ENCODE peak calls at places on chromosomes 6 and 20, in ten cellular contexts. J is NCI-H1417; L is breast epithelium; E is psoas muscle; A is naive thymus-derived CD8-positive, alpha-beta T cell; S is foreskin keratinocyte; H is NT2/D1; T is central memory CD8-positive, alpha-beta T cell; C is T1000; W is effector CD4-positive, alpha-beta T cell. K is an unnamed sample.
A peak's percentile ranks its signal among the peaks of the same experiment; 100 is the strongest.

GRCh38 chr20:47708140-47708807 is 77.0 kb downstream of the SULF2 start:
- DNase-seq in C (no peak), S (no peak), T (no peak), L (no peak), W (no peak), E (peak; percentile 5), A (no peak), H (no peak), J (no peak), K (no peak)

GRCh38 chr20:3811421-3812258 is 8.7 kb upstream of the AP5S1 start:
- DNase-seq in A (peak; percentile 93), E (peak; percentile 99), H (no peak), T (peak; percentile 80), S (peak; percentile 97), W (peak; percentile 91), J (peak; percentile 76), C (peak; percentile 97), L (peak; percentile 98), K (peak; percentile 82)

GRCh38 chr20:35307666-35308653 is 15.7 kb upstream of the FAM83C start:
- DNase-seq in E (peak; percentile 82), L (peak; percentile 88), J (no peak), H (no peak), S (peak; percentile 96), C (peak; percentile 86), W (no peak), A (no peak), T (no peak), K (no peak)

GRCh38 chr20:58839474-58839874 is 11.2 kb downstream of the GNAS-AS1 start:
- DNase-seq in L (no peak), T (no peak), S (no peak), A (peak; percentile 45), W (no peak), H (no peak), E (peak; percentile 68), J (peak; percentile 43), C (no peak), K (no peak)

GRCh38 chr6:157867155-157867559 is 44.1 kb downstream of the SNX9 start:
- DNase-seq in E (no peak), H (no peak), T (no peak), W (no peak), S (no peak), L (no peak), A (no peak), C (no peak), J (no peak), K (no peak)

GRCh38 chr6:73309784-73310502 is 44.1 kb downstream of the DPPA5 start:
- DNase-seq in T (no peak), H (no peak), C (peak; percentile 58), E (peak; percentile 53), S (peak; percentile 32), J (peak; percentile 33), A (peak; percentile 24), W (peak; percentile 12), L (no peak), K (peak; percentile 24)

GRCh38 chr20:63702751-63703470 is 4.9 kb downstream of the ARFRP1 start:
- DNase-seq in H (no peak), T (no peak), L (no peak), C (no peak), A (no peak), W (no peak), E (peak; percentile 42), S (no peak), J (no peak), K (no peak)

GRCh38 chr6:73308712-73309533 is 45.2 kb downstream of the DPPA5 start:
- DNase-seq in E (no peak), J (no peak), S (peak; percentile 13), L (no peak), W (no peak), T (no peak), H (no peak), A (no peak), C (no peak), K (no peak)

GRCh38 chr6:36277946-36278465 is 8.1 kb downstream of the PNPLA1 start:
- DNase-seq in J (no peak), E (no peak), S (no peak), T (no peak), L (no peak), H (no peak), W (no peak), A (no peak), C (no peak), K (no peak)

GRCh38 chr6:48111143-48111506 is at the start of gene PTCHD4:
- DNase-seq in W (no peak), L (peak; percentile 44), S (peak; percentile 94), A (no peak), E (no peak), J (no peak), C (peak; percentile 40), T (no peak), H (peak; percentile 11), K (no peak)

GRCh38 chr6:30154061-30154460 is 7.0 kb downstream of the TRIM10 start:
- DNase-seq in J (no peak), L (no peak), H (no peak), E (no peak), A (no peak), W (no peak), S (no peak), C (no peak), T (no peak), K (no peak)

GRCh38 chr6:77245026-77245425 is 218.3 kb downstream of the HTR1B start:
- DNase-seq in H (no peak), J (no peak), C (no peak), A (no peak), E (no peak), S (no peak), T (no peak), W (no peak), L (no peak), K (no peak)

GRCh38 chr6:80771941-80772340 is 665.5 kb downstream of the BCKDHB start:
- DNase-seq in W (no peak), E (no peak), J (no peak), L (no peak), S (no peak), H (no peak), C (no peak), A (no peak), T (no peak), K (no peak)

GRCh38 chr20:1826046-1826445 is 69.2 kb upstream of the SIRPA start:
- DNase-seq in E (no peak), S (no peak), J (no peak), A (no peak), C (no peak), L (no peak), W (no peak), T (no peak), H (no peak), K (no peak)

GRCh38 chr6:122388945-122389344 is 10.5 kb upstream of the HSF2 start:
- DNase-seq in L (no peak), E (no peak), J (no peak), T (no peak), H (no peak), C (no peak), A (no peak), W (no peak), S (no peak), K (no peak)

GRCh38 chr6:52423971-52424381 is 3.8 kb downstream of the EFHC1 start:
- DNase-seq in A (no peak), E (no peak), S (peak; percentile 83), L (no peak), W (no peak), J (no peak), C (peak; percentile 30), T (no peak), H (no peak), K (no peak)

GRCh38 chr6:51753635-51754034 is 333.8 kb downstream of the PKHD1 start:
- DNase-seq in S (no peak), C (no peak), J (no peak), W (no peak), L (no peak), T (no peak), H (peak; percentile 23), E (no peak), A (no peak), K (no peak)

GRCh38 chr20:326645-327031 is 1.3 kb downstream of the SOX12 start:
- DNase-seq in E (peak; percentile 69), A (no peak), C (no peak), L (peak; percentile 30), J (no peak), H (no peak), T (no peak), S (peak; percentile 23), W (no peak), K (no peak)

GRCh38 chr6:143971453-143971852 is 36.6 kb downstream of the PLAGL1 start:
- DNase-seq in S (no peak), T (no peak), L (no peak), C (no peak), J (no peak), H (no peak), A (no peak), W (no peak), E (no peak), K (no peak)

GRCh38 chr6:155472886-155473285 is 17.2 kb upstream of the NOX3 start:
- DNase-seq in C (no peak), H (no peak), W (no peak), T (no peak), J (no peak), E (no peak), A (no peak), S (no peak), L (no peak), K (no peak)

GRCh38 chr20:24702501-24703283 is 233.3 kb downstream of the SYNDIG1 start:
- DNase-seq in S (no peak), E (no peak), C (no peak), T (no peak), J (no peak), L (no peak), H (no peak), W (no peak), A (peak; percentile 3), K (no peak)

GRCh38 chr6:37082390-37082789 is 76.9 kb downstream of the FGD2 start:
- DNase-seq in S (no peak), C (no peak), T (no peak), E (no peak), H (no peak), J (no peak), W (no peak), A (no peak), L (no peak), K (no peak)

GRCh38 chr6:52529311-52529710 is 47.5 kb downstream of the TRAM2 start:
- DNase-seq in T (no peak), L (no peak), S (no peak), J (no peak), C (no peak), W (no peak), E (no peak), H (no peak), A (no peak), K (no peak)

GRCh38 chr6:113329942-113330897 is 526.9 kb upstream of the MARCKS start:
- DNase-seq in J (peak; percentile 29), E (no peak), A (no peak), C (no peak), T (no peak), W (no peak), S (no peak), H (no peak), L (no peak), K (no peak)

GRCh38 chr6:166687538-166688259 is 60.6 kb upstream of the RPS6KA2 start:
- DNase-seq in T (no peak), H (no peak), A (no peak), L (no peak), C (no peak), E (no peak), S (no peak), W (no peak), J (no peak), K (no peak)

GRCh38 chr6:83722876-83723275 is 14.0 kb upstream of the SNAP91 start:
- DNase-seq in C (no peak), A (no peak), L (no peak), H (no peak), W (no peak), S (no peak), E (no peak), J (no peak), T (no peak), K (no peak)

GRCh38 chr6:56366112-56366852 is 118.9 kb upstream of the COL21A1 start:
- DNase-seq in A (no peak), S (no peak), H (no peak), W (no peak), L (no peak), J (no peak), E (no peak), T (no peak), C (no peak), K (no peak)

GRCh38 chr6:14074723-14075503 is 42.7 kb upstream of the CD83 start:
- DNase-seq in L (no peak), S (no peak), A (peak; percentile 27), J (no peak), H (no peak), E (no peak), W (no peak), C (no peak), T (no peak), K (no peak)

K was measured in activated gamma-delta T cell.